ENCODE peak calls at places on chromosomes 13 and 19, in six cellular contexts. L, G, E, R, T and P are unnamed samples.

GRCh38 chr19:7701049-7701653 is 780 bp downstream of the FCER2 start:
- DNase-seq in L (no peak), G (no peak), E (no peak), R (no peak), T (no peak), P (no peak)

GRCh38 chr13:20709782-20710181 is 6.3 kb downstream of the IL17D start:
- DNase-seq in L (no peak), G (no peak), E (no peak), R (no peak), T (no peak), P (no peak)

GRCh38 chr13:95100525-95101121 is 200.6 kb downstream of the ABCC4 start:
- DNase-seq in L (peak; percentile 81), G (peak; percentile 78), E (no peak), R (peak; percentile 98), T (no peak), P (no peak)

GRCh38 chr19:48090281-48090802 is 20.3 kb downstream of the PLA2G4C start:
- DNase-seq in L (peak; percentile 60), G (no peak), E (no peak), R (no peak), T (no peak), P (no peak)

GRCh38 chr19:3117746-3118145 is 18.1 kb upstream of the GNA15 start:
- DNase-seq in L (no peak), G (no peak), E (no peak), R (no peak), T (no peak), P (no peak)

GRCh38 chr19:38031423-38031770 is 124.4 kb downstream of the SIPA1L3 start:
- DNase-seq in L (no peak), G (no peak), E (no peak), R (no peak), T (no peak), P (no peak)

GRCh38 chr13:31431722-31432137 is 232.0 kb downstream of the B3GLCT start:
- DNase-seq in L (no peak), G (peak; percentile 26), E (peak; percentile 37), R (peak; percentile 35), T (peak; percentile 43), P (no peak)

GRCh38 chr19:29528946-29529645 is 3.3 kb downstream of the VSTM2B start:
- DNase-seq in L (no peak), G (no peak), E (no peak), R (no peak), T (no peak), P (no peak)

GRCh38 chr19:19115954-19116353 is 22.3 kb downstream of the TMEM161A start:
- DNase-seq in L (no peak), G (no peak), E (no peak), R (no peak), T (peak; percentile 63), P (no peak)

GRCh38 chr19:48896191-48896720 is 2.3 kb downstream of the TULP2 start:
- DNase-seq in L (no peak), G (no peak), E (no peak), R (no peak), T (peak; percentile 61), P (no peak)

GRCh38 chr19:33431986-33432385 is 58.5 kb downstream of the CEBPG start:
- DNase-seq in L (no peak), G (no peak), E (no peak), R (no peak), T (no peak), P (no peak)

GRCh38 chr19:43789029-43789428 is 8.3 kb upstream of the KCNN4 start:
- DNase-seq in L (peak; percentile 7), G (no peak), E (no peak), R (peak; percentile 33), T (peak; percentile 52), P (no peak)

GRCh38 chr19:55312621-55313117 is 12.5 kb downstream of the TMEM150B start:
- DNase-seq in L (no peak), G (no peak), E (no peak), R (no peak), T (no peak), P (no peak)

GRCh38 chr19:55340144-55340783 is 588 bp downstream of the KMT5C start:
- DNase-seq in L (no peak), G (no peak), E (peak; percentile 29), R (no peak), T (no peak), P (no peak)

GRCh38 chr19:39498262-39499081 is at the start of gene DLL3:
- DNase-seq in L (no peak), G (no peak), E (no peak), R (no peak), T (peak; percentile 64), P (no peak)

GRCh38 chr19:55478364-55478763 is 1.9 kb downstream of the ZNF628 start:
- DNase-seq in L (no peak), G (no peak), E (no peak), R (no peak), T (no peak), P (no peak)

GRCh38 chr19:16678498-16678897 is 17.6 kb downstream of the TMEM38A start:
- DNase-seq in L (no peak), G (no peak), E (no peak), R (peak; percentile 41), T (no peak), P (no peak)

GRCh38 chr13:46473806-46474205 is 79.2 kb upstream of the LRCH1 start:
- DNase-seq in L (no peak), G (no peak), E (no peak), R (no peak), T (no peak), P (no peak)

GRCh38 chr19:5935473-5936307 is 21.6 kb downstream of the CAPS start:
- DNase-seq in L (no peak), G (no peak), E (no peak), R (no peak), T (no peak), P (no peak)

GRCh38 chr13:99265823-99266426 is 7.7 kb upstream of the GPR18 start:
- DNase-seq in L (no peak), G (peak; percentile 24), E (no peak), R (peak; percentile 63), T (peak; percentile 68), P (no peak)

GRCh38 chr19:5632657-5633056 is 9.8 kb downstream of the SAFB start:
- DNase-seq in L (no peak), G (no peak), E (no peak), R (no peak), T (no peak), P (no peak)

GRCh38 chr13:31891472-31891871 is 140.1 kb upstream of the FRY start:
- DNase-seq in L (peak; percentile 6), G (no peak), E (no peak), R (peak; percentile 19), T (no peak), P (no peak)

GRCh38 chr13:37295046-37295445 is 189.6 kb upstream of the CSNK1A1L start:
- DNase-seq in L (peak; percentile 11), G (no peak), E (no peak), R (no peak), T (no peak), P (no peak)

GRCh38 chr19:55304279-55304978 is 20.6 kb downstream of the BRSK1 start:
- DNase-seq in L (peak; percentile 49), G (no peak), E (no peak), R (peak; percentile 54), T (no peak), P (no peak)

GRCh38 chr19:34350161-34350561 is 14.8 kb upstream of the GPI start:
- DNase-seq in L (no peak), G (peak; percentile 35), E (no peak), R (no peak), T (no peak), P (no peak)

GRCh38 chr19:10701955-10702307 is 692 bp downstream of the QTRT1 start:
- DNase-seq in L (no peak), G (no peak), E (no peak), R (no peak), T (peak; percentile 35), P (no peak)

GRCh38 chr13:45623516-45624090 is 8.1 kb upstream of the ERICH6B start:
- DNase-seq in L (peak; percentile 10), G (peak; percentile 9), E (no peak), R (peak; percentile 30), T (no peak), P (no peak)

GRCh38 chr13:89113744-89114143 is 1442.6 kb downstream of the SLITRK5 start:
- DNase-seq in L (no peak), G (no peak), E (no peak), R (no peak), T (no peak), P (no peak)

GRCh38 chr19:53037101-53038097 is 7.1 kb upstream of the ERVV-2 start:
- DNase-seq in L (no peak), G (peak; percentile 58), E (peak; percentile 37), R (peak; percentile 8), T (peak; percentile 28), P (no peak)

GRCh38 chr13:48686810-48687209 is 33.1 kb downstream of the CYSLTR2 start:
- DNase-seq in L (no peak), G (no peak), E (no peak), R (no peak), T (no peak), P (no peak)

GRCh38 chr19:20247016-20247683 is 80.1 kb downstream of the ZNF486 start:
- DNase-seq in L (peak; percentile 40), G (no peak), E (peak; percentile 29), R (peak; percentile 8), T (peak; percentile 63), P (no peak)

GRCh38 chr19:50148528-50148927 is 14.6 kb downstream of the IZUMO2 start:
- DNase-seq in L (no peak), G (no peak), E (no peak), R (no peak), T (no peak), P (no peak)

GRCh38 chr19:50152578-50152977 is 10.5 kb downstream of the IZUMO2 start:
- DNase-seq in L (no peak), G (no peak), E (no peak), R (no peak), T (no peak), P (no peak)

GRCh38 chr19:50147462-50148423 is 15.3 kb downstream of the IZUMO2 start:
- DNase-seq in L (peak; percentile 82), G (peak; percentile 76), E (peak; percentile 63), R (peak; percentile 84), T (peak; percentile 76), P (peak; percentile 82)
- TF ChIP-seq CTCF in L (peak; percentile 84), G (peak; percentile 41), E (peak; percentile 58), R (peak; percentile 31), T (peak; percentile 20), P (peak; percentile 67)

GRCh38 chr13:110925023-110925608 is 10.2 kb upstream of the ANKRD10 start:
- DNase-seq in L (no peak), G (no peak), E (no peak), R (no peak), T (no peak), P (no peak)
- TF ChIP-seq CTCF in L (no peak), G (no peak), E (peak; percentile 42), R (no peak), T (no peak), P (peak; percentile 69)

GRCh38 chr13:43797869-43798268 is 11.1 kb upstream of the ENOX1 start:
- DNase-seq in L (no peak), G (no peak), E (no peak), R (no peak), T (no peak), P (no peak)
- TF ChIP-seq CTCF in L (no peak), G (no peak), E (no peak), R (no peak), T (no peak), P (no peak)

GRCh38 chr13:113243847-113244246 is 34.4 kb downstream of the CUL4A start:
- DNase-seq in L (no peak), G (no peak), E (no peak), R (no peak), T (no peak), P (no peak)

GRCh38 chr13:113245858-113246791 is 36.7 kb downstream of the CUL4A start:
- DNase-seq in L (no peak), G (no peak), E (no peak), R (peak; percentile 14), T (no peak), P (no peak)
- TF ChIP-seq CTCF in L (peak; percentile 32), G (peak; percentile 34), E (peak; percentile 50), R (peak; percentile 44), T (no peak), P (peak; percentile 56)

GRCh38 chr13:83740622-83741021 is 141.7 kb downstream of the SLITRK1 start:
- DNase-seq in L (no peak), G (no peak), E (no peak), R (no peak), T (no peak), P (no peak)
- TF ChIP-seq CTCF in L (no peak), G (no peak), E (no peak), R (no peak), T (no peak), P (no peak)